ENCODE peak calls at places on chromosomes 3 and 15, in ten cellular contexts. A, J, S, M, P, Z, F, R, B and L are unnamed samples.
A peak's percentile ranks its signal among the peaks of the same experiment; 100 is the strongest.

GRCh38 chr15:70264738-70265465 is 167.2 kb upstream of the TLE3 start:
- DNase-seq in A (no peak), J (no peak), S (no peak), M (no peak), P (no peak), Z (no peak), F (no peak), R (no peak), B (no peak), L (no peak)

GRCh38 chr15:68638953-68639500 is 60.2 kb downstream of the CORO2B start:
- DNase-seq in A (no peak), J (peak; percentile 81), S (no peak), M (no peak), P (no peak), Z (peak; percentile 70), F (peak; percentile 59), R (no peak), B (no peak), L (peak; percentile 67)

GRCh38 chr15:67835349-67836133 is 4.3 kb downstream of the RNU6-1 start:
- DNase-seq in A (no peak), J (no peak), S (no peak), M (no peak), P (no peak), Z (no peak), F (no peak), R (peak; percentile 39), B (no peak), L (no peak)

GRCh38 chr15:40398413-40398873 is 7.2 kb upstream of the IVD start:
- DNase-seq in A (no peak), J (no peak), S (no peak), M (no peak), P (peak; percentile 41), Z (no peak), F (no peak), R (no peak), B (peak; percentile 58), L (no peak)

GRCh38 chr15:74293021-74293810 is 57.1 kb downstream of the CCDC33 start:
- DNase-seq in A (no peak), J (no peak), S (no peak), M (no peak), P (no peak), Z (no peak), F (no peak), R (no peak), B (no peak), L (no peak)

GRCh38 chr3:170058127-170058526 is 20.3 kb downstream of the GPR160 start:
- DNase-seq in A (no peak), J (no peak), S (no peak), M (no peak), P (no peak), Z (no peak), F (no peak), R (no peak), B (no peak), L (no peak)

GRCh38 chr3:123749716-123750115 is 134.4 kb downstream of the MYLK start:
- DNase-seq in A (peak; percentile 85), J (peak; percentile 95), S (no peak), M (peak; percentile 97), P (no peak), Z (peak; percentile 95), F (peak; percentile 99), R (no peak), B (no peak), L (peak; percentile 73)

GRCh38 chr3:29201609-29202008 is 79.3 kb upstream of the RBMS3 start:
- DNase-seq in A (no peak), J (no peak), S (no peak), M (no peak), P (no peak), Z (no peak), F (no peak), R (no peak), B (no peak), L (peak; percentile 20)

GRCh38 chr3:179421500-179421899 is 29.8 kb downstream of the GNB4 start:
- DNase-seq in A (no peak), J (peak; percentile 22), S (no peak), M (no peak), P (no peak), Z (peak; percentile 66), F (peak; percentile 48), R (no peak), B (no peak), L (peak; percentile 45)

GRCh38 chr3:120177151-120177550 is 82.9 kb upstream of the GSK3B start:
- DNase-seq in A (peak; percentile 91), J (peak; percentile 81), S (peak; percentile 28), M (no peak), P (no peak), Z (peak; percentile 91), F (peak; percentile 92), R (no peak), B (no peak), L (peak; percentile 76)

GRCh38 chr15:67945951-67946700 is 106.3 kb upstream of the RNU6-1 start:
- DNase-seq in A (peak; percentile 70), J (peak; percentile 37), S (no peak), M (no peak), P (no peak), Z (no peak), F (peak; percentile 12), R (no peak), B (no peak), L (peak; percentile 30)

GRCh38 chr3:196948442-196949365 is 6.4 kb upstream of the NCBP2 start:
- DNase-seq in A (no peak), J (no peak), S (no peak), M (no peak), P (no peak), Z (no peak), F (peak; percentile 9), R (no peak), B (no peak), L (no peak)

GRCh38 chr3:46368569-46368968 is 2.2 kb upstream of the CCR5 start:
- DNase-seq in A (no peak), J (no peak), S (peak; percentile 41), M (no peak), P (peak; percentile 77), Z (peak; percentile 19), F (no peak), R (no peak), B (peak; percentile 96), L (no peak)

GRCh38 chr15:70523634-70524033 is 239.7 kb downstream of the UACA start:
- DNase-seq in A (no peak), J (no peak), S (no peak), M (no peak), P (no peak), Z (no peak), F (no peak), R (no peak), B (no peak), L (no peak)

GRCh38 chr3:156630081-156630772 is 44.2 kb upstream of the TIPARP start:
- DNase-seq in A (no peak), J (peak; percentile 78), S (no peak), M (no peak), P (no peak), Z (no peak), F (peak; percentile 37), R (no peak), B (no peak), L (peak; percentile 48)
- H3K4me3 ChIP-seq in A (no peak overlapping the region), J (no peak overlapping the region), S (no peak overlapping the region), M (no peak overlapping the region), P (no peak overlapping the region), Z (no peak overlapping the region), F (no peak overlapping the region), R (no peak overlapping the region), B (no peak overlapping the region), L (no peak overlapping the region)

GRCh38 chr15:78437107-78437761 is 782 bp upstream of the IREB2 start:
- DNase-seq in A (no peak), J (no peak), S (no peak), M (no peak), P (no peak), Z (no peak), F (no peak), R (no peak), B (no peak), L (peak; percentile 4)

GRCh38 chr15:78434134-78434533 is 3.9 kb upstream of the IREB2 start:
- DNase-seq in A (peak; percentile 55), J (no peak), S (no peak), M (no peak), P (peak; percentile 56), Z (no peak), F (no peak), R (no peak), B (no peak), L (no peak)

GRCh38 chr15:78437762-78438594 is at the start of gene IREB2:
- DNase-seq in A (peak; percentile 99), J (peak; percentile 94), S (peak; percentile 96), M (peak; percentile 92), P (peak; percentile 98), Z (peak; percentile 99), F (peak; percentile 97), R (peak; percentile 99), B (peak; percentile 98), L (peak; percentile 99)

GRCh38 chr15:78440375-78441373 is 2.7 kb downstream of the IREB2 start:
- DNase-seq in A (no peak), J (no peak), S (no peak), M (no peak), P (no peak), Z (no peak), F (no peak), R (no peak), B (no peak), L (no peak)

GRCh38 chr15:78438595-78439285 is 724 bp downstream of the IREB2 start:
- DNase-seq in A (no peak), J (peak; percentile 52), S (no peak), M (no peak), P (no peak), Z (peak; percentile 36), F (peak; percentile 31), R (no peak), B (peak; percentile 49), L (peak; percentile 36)
- TF ChIP-seq CTCF in A (no peak), J (peak; percentile 27), S (no peak), M (peak; percentile 46), P (no peak), Z (peak; percentile 38), F (peak; percentile 52), R (no peak), B (peak; percentile 25), L (peak; percentile 50)

DNA sequence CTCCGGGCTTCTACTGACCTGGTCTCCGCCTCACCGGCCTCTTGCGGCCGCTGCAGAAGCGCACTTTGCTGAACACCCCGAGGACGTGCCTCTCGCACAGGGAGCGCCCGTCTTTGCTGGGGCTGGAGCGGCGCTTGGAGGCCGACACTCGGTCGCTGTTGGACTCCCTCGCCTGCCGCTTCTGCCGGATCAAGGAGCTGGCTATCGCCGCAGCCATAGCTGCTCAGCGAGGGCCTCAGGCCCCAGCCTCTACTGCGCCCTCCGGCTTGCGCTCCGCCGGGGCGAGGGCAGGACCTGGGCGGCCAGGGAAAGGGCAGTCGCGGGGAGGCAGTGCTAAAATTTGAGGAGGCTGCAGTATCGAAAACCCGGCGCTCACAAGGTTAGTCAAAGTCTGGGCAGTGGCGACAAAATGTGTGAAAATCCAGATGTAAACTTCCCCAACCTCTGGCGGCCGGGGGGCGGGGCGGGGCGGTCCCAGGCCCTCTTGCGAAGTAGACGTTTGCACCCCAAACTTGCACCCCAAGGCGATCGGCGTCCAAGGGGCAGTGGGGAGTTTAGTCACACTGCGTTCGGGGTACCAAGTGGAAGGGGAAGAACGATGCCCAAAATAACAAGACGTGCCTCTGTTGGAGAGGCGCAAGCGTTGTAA is 319.2 kb downstream of the FGF12 start:
- DNase-seq in A (no peak), J (peak; percentile 63), S (peak; percentile 14), M (no peak), P (no peak), Z (peak; percentile 26), F (no peak), R (peak; percentile 47), B (no peak), L (peak; percentile 42)
- H3K4me3 ChIP-seq in A (peak overlapping the region; percentile 85), J (no peak overlapping the region), S (peak overlapping the region; percentile 71), M (no peak overlapping the region), P (peak overlapping the region; percentile 33), Z (peak overlapping the region; percentile 58), F (no peak overlapping the region), R (peak overlapping the region; percentile 38), B (peak overlapping the region; percentile 83), L (peak overlapping the region; percentile 42)

GRCh38 chr3:141370065-141370533 is 1.8 kb downstream of the ZBTB38 start:
- DNase-seq in A (no peak), J (peak; percentile 90), S (no peak), M (peak; percentile 63), P (peak; percentile 50), Z (peak; percentile 94), F (peak; percentile 84), R (peak; percentile 59), B (peak; percentile 95), L (peak; percentile 92)
- TF ChIP-seq CTCF in A (peak; percentile 49), J (peak; percentile 10), S (peak; percentile 46), M (no peak), P (peak; percentile 23), Z (peak; percentile 19), F (peak; percentile 34), R (peak; percentile 20), B (peak; percentile 69), L (peak; percentile 46)